ENCODE peak calls at places on chromosomes 4 and X, in six cellular contexts. One of them, this sample, is unnamed. For H3K36me3, the result is how much of the 10 kb centered on the place peaks cover.

GRCh38 chr4:164293181-164293580 is 460.8 kb upstream of the SMIM31 start:
- DNase-seq in MM.1S: no peak
- DNase-seq in Caco-2: no peak
- DNase-seq in keratinocyte: no peak
- DNase-seq in tibial nerve: no peak
- DNase-seq in cardiac muscle cell: no peak
- DNase-seq in this sample: no peak

GRCh38 chrX:5537098-5537497 is 691.6 kb downstream of the NLGN4X start:
- DNase-seq in Caco-2: no peak
- DNase-seq in MM.1S: no peak
- DNase-seq in cardiac muscle cell: no peak
- DNase-seq in keratinocyte: no peak
- DNase-seq in tibial nerve: no peak
- DNase-seq in this sample: no peak

GRCh38 chrX:49282647-49283011 is 13.0 kb downstream of the PPP1R3F start:
- DNase-seq in Caco-2: no peak
- DNase-seq in MM.1S: no peak
- DNase-seq in cardiac muscle cell: peak
- DNase-seq in keratinocyte: no peak
- DNase-seq in tibial nerve: no peak
- DNase-seq in this sample: peak

GRCh38 chr4:53572595-53572994 is 18.7 kb downstream of the LNX1 start:
- DNase-seq in MM.1S: no peak
- DNase-seq in tibial nerve: no peak
- DNase-seq in keratinocyte: no peak
- DNase-seq in Caco-2: no peak
- DNase-seq in cardiac muscle cell: no peak
- DNase-seq in this sample: no peak

GRCh38 chr4:158873795-158874359 is 105.1 kb downstream of the FNIP2 start:
- DNase-seq in MM.1S: no peak
- DNase-seq in Caco-2: no peak
- DNase-seq in keratinocyte: peak
- DNase-seq in tibial nerve: no peak
- DNase-seq in cardiac muscle cell: peak
- DNase-seq in this sample: peak

GRCh38 chrX:15310117-15310516 is 5.3 kb downstream of the ASB11 start:
- DNase-seq in cardiac muscle cell: peak
- DNase-seq in Caco-2: no peak
- DNase-seq in tibial nerve: no peak
- DNase-seq in keratinocyte: no peak
- DNase-seq in MM.1S: no peak
- DNase-seq in this sample: no peak

GRCh38 chrX:136752796-136753195 is 27.9 kb downstream of the ARHGEF6 start:
- DNase-seq in MM.1S: no peak
- DNase-seq in Caco-2: no peak
- DNase-seq in keratinocyte: no peak
- DNase-seq in cardiac muscle cell: no peak
- DNase-seq in tibial nerve: no peak
- DNase-seq in this sample: peak

GRCh38 chrX:57952320-57952678 is 42.0 kb upstream of the ZXDA start:
- DNase-seq in tibial nerve: no peak
- DNase-seq in cardiac muscle cell: no peak
- DNase-seq in Caco-2: no peak
- DNase-seq in keratinocyte: no peak
- DNase-seq in MM.1S: no peak
- DNase-seq in this sample: no peak

GRCh38 chrX:11532291-11533075 is 133.2 kb downstream of the ARHGAP6 start:
- DNase-seq in keratinocyte: no peak
- DNase-seq in cardiac muscle cell: no peak
- DNase-seq in MM.1S: no peak
- DNase-seq in Caco-2: peak
- DNase-seq in tibial nerve: no peak
- DNase-seq in this sample: no peak

GRCh38 chr4:182567119-182567518 is 323.9 kb downstream of the TENM3 start:
- DNase-seq in MM.1S: no peak
- DNase-seq in Caco-2: no peak
- DNase-seq in cardiac muscle cell: no peak
- DNase-seq in tibial nerve: no peak
- DNase-seq in keratinocyte: no peak
- DNase-seq in this sample: no peak

GRCh38 chr4:140756292-140757219 is at the start of gene TBC1D9:
- DNase-seq in Caco-2: peak
- DNase-seq in MM.1S: peak
- DNase-seq in keratinocyte: peak
- DNase-seq in tibial nerve: peak
- DNase-seq in cardiac muscle cell: peak
- DNase-seq in this sample: peak

GRCh38 chrX:37824491-37825224 is 22.7 kb downstream of the DYNLT3 start:
- DNase-seq in Caco-2: no peak
- DNase-seq in keratinocyte: no peak
- DNase-seq in tibial nerve: no peak
- DNase-seq in cardiac muscle cell: no peak
- DNase-seq in MM.1S: no peak
- DNase-seq in this sample: no peak
- TF ChIP-seq CTCF in Caco-2: no peak
- TF ChIP-seq CTCF in keratinocyte: no peak
- TF ChIP-seq CTCF in tibial nerve: no peak
- TF ChIP-seq CTCF in cardiac muscle cell: no peak
- TF ChIP-seq CTCF in MM.1S: peak
- TF ChIP-seq CTCF in this sample: no peak

DNA sequence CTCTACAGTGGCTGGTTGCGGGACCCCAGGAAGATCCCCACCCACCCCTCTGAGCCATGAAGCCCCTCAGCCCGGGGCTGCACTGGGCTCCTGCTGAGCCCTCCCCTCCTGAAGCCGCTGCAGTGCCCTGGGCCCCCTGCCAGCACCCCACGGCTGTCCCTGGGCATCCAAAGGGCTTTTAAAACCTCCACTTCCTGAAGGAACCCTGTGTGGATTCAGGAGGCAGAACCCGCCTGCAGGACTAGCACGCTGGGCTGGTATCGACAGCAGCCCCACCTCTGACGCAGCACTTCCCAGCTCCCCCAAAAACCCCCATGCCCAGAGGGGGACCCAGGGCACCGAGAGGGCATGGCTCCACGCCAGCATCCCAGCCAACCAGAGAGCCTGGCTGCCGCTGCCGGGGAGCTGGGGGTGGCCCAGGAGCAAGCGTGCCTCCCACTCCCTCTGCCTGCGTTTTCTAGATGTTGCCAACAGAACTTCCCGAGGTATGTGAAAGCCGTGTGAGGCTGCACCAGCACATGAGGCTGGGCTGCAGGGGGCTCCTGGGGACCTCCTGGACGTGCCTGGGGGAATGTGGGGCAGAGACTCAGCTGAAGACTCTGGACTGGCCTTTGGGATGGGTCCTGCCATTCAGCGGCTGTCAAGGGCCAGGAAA is 6.3 kb downstream of the MXD4 start:
- DNase-seq in Caco-2: peak
- DNase-seq in tibial nerve: peak
- DNase-seq in keratinocyte: no peak
- DNase-seq in MM.1S: no peak
- DNase-seq in cardiac muscle cell: peak
- DNase-seq in this sample: no peak
- H3K36me3 ChIP-seq in Caco-2: under half
- H3K36me3 ChIP-seq in tibial nerve: half or more
- H3K36me3 ChIP-seq in keratinocyte: under half
- H3K36me3 ChIP-seq in MM.1S: under half
- H3K36me3 ChIP-seq in cardiac muscle cell: under half
- H3K36me3 ChIP-seq in this sample: under half

DNA sequence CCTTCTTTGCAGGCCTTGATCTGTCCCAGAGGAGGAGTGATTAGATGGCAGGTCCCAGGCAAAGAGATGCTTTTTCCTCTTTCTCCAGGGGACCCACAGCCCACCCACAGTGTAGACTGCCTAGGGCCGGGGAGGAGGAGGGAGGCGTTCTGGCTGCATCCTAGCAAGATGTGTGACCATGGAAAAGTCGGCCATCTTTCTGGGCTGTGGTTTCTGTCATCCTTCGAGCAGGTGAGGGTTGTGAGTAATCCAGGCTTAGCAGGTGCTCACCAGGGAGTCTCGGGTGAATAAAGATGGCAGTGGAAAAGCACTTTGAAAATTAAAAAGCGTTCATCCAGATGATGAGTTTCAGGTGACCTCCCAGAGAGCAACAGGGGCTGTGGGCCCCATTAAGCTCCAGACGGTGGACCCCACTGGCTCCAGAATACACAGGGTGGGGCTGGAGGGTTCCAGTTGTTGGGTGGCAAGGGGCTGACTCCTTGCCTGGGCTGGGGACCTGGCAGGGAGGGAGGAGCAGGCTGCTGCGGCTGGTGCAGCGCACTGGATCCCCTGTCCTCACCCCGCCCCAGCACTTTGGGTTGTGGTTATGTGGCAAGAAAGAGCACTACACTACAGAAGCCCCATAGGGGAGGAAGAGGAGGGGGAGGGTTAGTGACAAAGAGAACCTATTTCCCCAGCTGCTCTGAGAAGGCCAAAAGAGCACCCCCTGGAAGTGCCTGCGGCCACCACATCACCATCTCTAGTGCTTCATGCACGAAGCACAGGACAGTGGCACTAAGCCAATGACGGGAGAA is 23.7 kb downstream of the ELF4 start:
- DNase-seq in tibial nerve: no peak
- DNase-seq in Caco-2: no peak
- DNase-seq in keratinocyte: no peak
- DNase-seq in cardiac muscle cell: no peak
- DNase-seq in MM.1S: no peak
- DNase-seq in this sample: no peak
- TF ChIP-seq CTCF in tibial nerve: no peak
- TF ChIP-seq CTCF in Caco-2: no peak
- TF ChIP-seq CTCF in keratinocyte: no peak
- TF ChIP-seq CTCF in cardiac muscle cell: no peak
- TF ChIP-seq CTCF in MM.1S: no peak
- TF ChIP-seq CTCF in this sample: no peak

GRCh38 chr4:13597604-13598003 is 29.9 kb downstream of the BOD1L1 start:
- DNase-seq in tibial nerve: no peak
- DNase-seq in Caco-2: no peak
- DNase-seq in cardiac muscle cell: no peak
- DNase-seq in keratinocyte: no peak
- DNase-seq in MM.1S: no peak
- DNase-seq in this sample: peak

GRCh38 chr4:13588954-13589353 is 38.6 kb downstream of the BOD1L1 start:
- DNase-seq in cardiac muscle cell: no peak
- DNase-seq in Caco-2: no peak
- DNase-seq in keratinocyte: no peak
- DNase-seq in MM.1S: no peak
- DNase-seq in tibial nerve: no peak
- DNase-seq in this sample: no peak

GRCh38 chr4:13590766-13591165 is 36.8 kb downstream of the BOD1L1 start:
- DNase-seq in tibial nerve: no peak
- DNase-seq in cardiac muscle cell: no peak
- DNase-seq in keratinocyte: no peak
- DNase-seq in MM.1S: no peak
- DNase-seq in Caco-2: no peak
- DNase-seq in this sample: no peak

GRCh38 chr4:13597141-13597540 is 30.4 kb downstream of the BOD1L1 start:
- DNase-seq in tibial nerve: no peak
- DNase-seq in keratinocyte: no peak
- DNase-seq in cardiac muscle cell: no peak
- DNase-seq in MM.1S: no peak
- DNase-seq in Caco-2: no peak
- DNase-seq in this sample: no peak

GRCh38 chr4:13592220-13592619 is 35.3 kb downstream of the BOD1L1 start:
- DNase-seq in Caco-2: no peak
- DNase-seq in tibial nerve: no peak
- DNase-seq in MM.1S: no peak
- DNase-seq in cardiac muscle cell: no peak
- DNase-seq in keratinocyte: no peak
- DNase-seq in this sample: no peak
- H3K36me3 ChIP-seq in Caco-2: under half
- H3K36me3 ChIP-seq in tibial nerve: half or more
- H3K36me3 ChIP-seq in MM.1S: under half
- H3K36me3 ChIP-seq in cardiac muscle cell: half or more
- H3K36me3 ChIP-seq in keratinocyte: under half
- H3K36me3 ChIP-seq in this sample: under half

GRCh38 chrX:68498508-68499379 is at the start of gene YIPF6:
- DNase-seq in tibial nerve: peak
- DNase-seq in MM.1S: peak
- DNase-seq in cardiac muscle cell: peak
- DNase-seq in keratinocyte: no peak
- DNase-seq in Caco-2: peak
- DNase-seq in this sample: peak

GRCh38 chrX:68503830-68504229 is 5.0 kb downstream of the YIPF6 start:
- DNase-seq in Caco-2: no peak
- DNase-seq in cardiac muscle cell: no peak
- DNase-seq in MM.1S: no peak
- DNase-seq in keratinocyte: no peak
- DNase-seq in tibial nerve: no peak
- DNase-seq in this sample: peak

GRCh38 chrX:68500105-68500504 is 1.3 kb downstream of the YIPF6 start:
- DNase-seq in keratinocyte: no peak
- DNase-seq in tibial nerve: no peak
- DNase-seq in cardiac muscle cell: no peak
- DNase-seq in MM.1S: no peak
- DNase-seq in Caco-2: no peak
- DNase-seq in this sample: no peak

GRCh38 chrX:68492583-68492982 is 6.3 kb upstream of the YIPF6 start:
- DNase-seq in Caco-2: no peak
- DNase-seq in cardiac muscle cell: no peak
- DNase-seq in tibial nerve: no peak
- DNase-seq in keratinocyte: no peak
- DNase-seq in MM.1S: no peak
- DNase-seq in this sample: no peak

DNA sequence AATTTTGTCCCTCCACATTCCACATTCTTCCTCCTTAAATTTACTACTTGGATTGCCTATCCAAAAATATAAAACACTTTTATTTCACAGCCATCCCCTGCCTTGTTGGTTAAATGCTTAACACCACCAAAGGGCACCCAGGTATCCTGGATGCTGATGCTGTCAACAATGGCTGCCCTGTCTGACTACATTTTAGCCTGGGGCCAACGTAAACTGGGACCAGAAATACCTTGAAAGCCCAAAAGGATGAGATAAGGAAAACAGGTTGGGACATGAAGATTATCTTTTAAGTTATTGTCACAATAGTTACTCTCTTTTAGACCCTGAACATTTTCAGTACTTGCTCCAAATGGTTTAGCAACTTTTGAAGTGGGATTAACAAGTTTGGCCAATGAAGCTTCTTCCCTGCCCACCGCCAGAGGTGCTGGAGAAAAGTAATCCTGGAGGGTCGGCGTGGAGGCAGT is 775 bp upstream of the YIPF6 start:
- DNase-seq in Caco-2: no peak
- DNase-seq in MM.1S: no peak
- DNase-seq in cardiac muscle cell: no peak
- DNase-seq in tibial nerve: no peak
- DNase-seq in keratinocyte: no peak
- DNase-seq in this sample: peak
- TF ChIP-seq CTCF in Caco-2: no peak
- TF ChIP-seq CTCF in MM.1S: no peak
- TF ChIP-seq CTCF in cardiac muscle cell: peak
- TF ChIP-seq CTCF in tibial nerve: no peak
- TF ChIP-seq CTCF in keratinocyte: no peak
- TF ChIP-seq CTCF in this sample: no peak

DNA sequence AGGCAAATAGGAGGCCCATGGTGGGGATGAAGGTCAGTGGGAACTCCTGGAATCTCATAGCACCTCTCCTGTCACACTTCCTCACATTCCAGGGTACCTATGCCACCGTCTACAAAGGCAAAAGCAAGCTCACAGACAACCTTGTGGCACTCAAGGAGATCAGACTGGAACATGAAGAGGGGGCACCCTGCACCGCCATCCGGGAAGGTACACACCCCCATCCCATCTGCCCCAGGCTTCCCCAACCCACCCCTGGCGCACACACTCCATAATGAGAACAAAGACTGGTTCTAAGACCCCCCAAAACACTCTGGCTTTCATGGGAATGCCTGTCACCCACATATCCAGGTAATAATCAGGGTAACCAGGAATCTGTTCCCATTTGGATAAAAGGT is 6.4 kb downstream of the CDK16 start:
- DNase-seq in tibial nerve: no peak
- DNase-seq in MM.1S: no peak
- DNase-seq in cardiac muscle cell: no peak
- DNase-seq in keratinocyte: no peak
- DNase-seq in Caco-2: no peak
- DNase-seq in this sample: no peak
- H3K36me3 ChIP-seq in tibial nerve: half or more
- H3K36me3 ChIP-seq in MM.1S: under half
- H3K36me3 ChIP-seq in cardiac muscle cell: half or more
- H3K36me3 ChIP-seq in keratinocyte: under half
- H3K36me3 ChIP-seq in Caco-2: under half
- H3K36me3 ChIP-seq in this sample: under half